ENCODE peak calls at places on chromosomes 11 and 22, in seven cellular contexts. K, F, L, D, V, T and W are unnamed samples. For H3K36me3, the result is how much of the 10 kb centered on the place peaks cover.

GRCh38 chr22:38504731-38505594 is 1.1 kb downstream of the DDX17 start:
- DNase-seq in K (peak), F (peak), L (peak), D (peak), V (peak), T (peak), W (peak)

GRCh38 chr11:62508336-62509058 is 38.1 kb downstream of the AHNAK start:
- DNase-seq in K (peak), F (peak), L (peak), D (peak), V (peak), T (peak), W (no peak)

GRCh38 chr11:76623884-76624419 is 46.6 kb downstream of the LRRC32 start:
- DNase-seq in K (peak), F (no peak), L (no peak), D (no peak), V (no peak), T (no peak), W (no peak)

GRCh38 chr11:65262381-65262680 is 569 bp downstream of the POLA2 start:
- DNase-seq in K (no peak), F (no peak), L (no peak), D (no peak), V (no peak), T (no peak), W (no peak)

GRCh38 chr11:125935629-125936199 is 10.1 kb upstream of the VSIG10L2 start:
- DNase-seq in K (no peak), F (no peak), L (no peak), D (no peak), V (no peak), T (no peak), W (no peak)

GRCh38 chr11:64130618-64131017 is 35.3 kb downstream of the MACROD1 start:
- DNase-seq in K (no peak), F (no peak), L (no peak), D (no peak), V (no peak), T (no peak), W (no peak)

GRCh38 chr11:83574516-83574915 is 288.3 kb upstream of the CCDC90B start:
- DNase-seq in K (no peak), F (no peak), L (no peak), D (no peak), V (peak), T (no peak), W (no peak)

GRCh38 chr11:130442728-130443127 is 5.7 kb upstream of the ADAMTS15 start:
- DNase-seq in K (no peak), F (no peak), L (no peak), D (no peak), V (no peak), T (peak), W (no peak)

GRCh38 chr22:24089951-24090350 is 78.8 kb downstream of the CABIN1 start:
- DNase-seq in K (no peak), F (no peak), L (no peak), D (no peak), V (no peak), T (no peak), W (no peak)

GRCh38 chr11:64602466-64603070 is 11.5 kb downstream of the SLC22A12 start:
- DNase-seq in K (no peak), F (no peak), L (no peak), D (no peak), V (no peak), T (peak), W (no peak)

GRCh38 chr11:95254139-95254704 is 23.2 kb upstream of the SESN3 start:
- DNase-seq in K (peak), F (peak), L (peak), D (peak), V (peak), T (peak), W (peak)

GRCh38 chr22:27377901-27378300 is 423.7 kb downstream of the MN1 start:
- DNase-seq in K (no peak), F (no peak), L (no peak), D (no peak), V (peak), T (no peak), W (no peak)

DNA sequence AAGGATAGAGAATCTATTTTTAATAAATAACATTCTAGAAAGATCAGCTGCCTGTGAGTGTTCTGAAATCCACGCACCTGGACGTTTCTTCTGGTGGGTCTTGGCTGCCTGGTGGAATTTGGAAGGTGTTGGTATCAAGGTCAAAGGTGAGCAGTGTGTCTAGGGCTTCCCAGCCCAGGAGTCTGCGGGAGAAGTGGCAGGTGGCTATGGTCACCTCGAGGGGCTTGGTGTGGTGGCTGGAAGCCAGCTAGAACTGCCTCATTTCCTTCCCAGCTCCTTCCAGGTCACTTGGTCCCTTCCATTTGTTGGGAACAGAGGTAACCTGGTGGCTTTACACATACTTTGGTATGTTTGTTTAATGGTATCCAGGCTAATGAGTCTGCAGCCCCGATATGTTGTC is 41.4 kb downstream of the NAT10 start:
- DNase-seq in K (no peak), F (no peak), L (no peak), D (no peak), V (no peak), T (no peak), W (no peak)
- H3K36me3 ChIP-seq in K (half or more), F (under half), L (half or more), D (half or more), V (half or more), T (half or more), W (half or more)

GRCh38 chr11:2306971-2307732 is 5.3 kb downstream of the TSPAN32 start:
- DNase-seq in K (peak), F (no peak), L (no peak), D (peak), V (peak), T (peak), W (no peak)

GRCh38 chr11:2305862-2306823 is 4.3 kb downstream of the TSPAN32 start:
- DNase-seq in K (peak), F (no peak), L (peak), D (peak), V (peak), T (peak), W (peak)

GRCh38 chr11:2304156-2305139 is 2.6 kb downstream of the TSPAN32 start:
- DNase-seq in K (peak), F (no peak), L (no peak), D (peak), V (no peak), T (peak), W (peak)

GRCh38 chr11:2303627-2304155 is 1.9 kb downstream of the TSPAN32 start:
- DNase-seq in K (peak), F (no peak), L (peak), D (peak), V (no peak), T (peak), W (peak)

DNA sequence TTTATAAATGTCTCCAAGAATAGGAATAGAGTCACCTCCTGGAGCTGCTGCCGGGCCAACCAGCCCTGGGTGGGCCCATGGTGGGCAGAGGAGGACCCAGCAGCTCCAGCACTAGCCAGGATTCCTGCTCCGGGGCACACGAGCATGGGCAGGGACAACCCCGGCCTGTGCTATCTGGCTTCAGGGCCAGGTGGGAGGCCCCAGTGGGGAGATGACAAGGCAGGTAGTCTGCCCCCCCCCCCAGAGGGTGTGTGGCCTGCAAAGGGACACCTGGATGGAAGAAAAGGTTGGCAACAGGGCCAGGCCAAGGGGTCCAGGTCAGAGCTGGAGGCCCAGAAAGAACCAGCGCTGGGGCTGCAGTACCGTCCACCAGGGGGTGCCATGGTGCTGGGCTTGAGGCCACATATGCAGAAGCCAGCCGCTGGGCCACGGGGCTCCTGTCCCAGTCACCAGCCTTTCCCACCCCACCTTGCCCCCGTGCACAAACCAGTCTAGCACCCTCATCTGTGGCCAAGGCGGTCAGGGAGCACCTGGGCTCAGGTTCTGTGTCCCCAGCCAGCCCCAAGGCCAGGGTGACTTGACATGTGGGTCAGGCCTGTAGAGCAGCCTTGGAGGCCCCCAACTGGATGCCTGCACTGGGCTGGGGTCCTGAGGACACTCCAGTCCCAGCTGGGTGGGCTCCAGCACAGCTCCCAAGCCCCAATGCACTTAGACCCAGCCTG is 3.5 kb downstream of the TSPAN32 start:
- DNase-seq in K (peak), F (peak), L (peak), D (peak), V (peak), T (peak), W (peak)
- H3K4me3 ChIP-seq in K (no peak), F (no peak), L (peak), D (no peak), V (peak), T (peak), W (peak)

DNA sequence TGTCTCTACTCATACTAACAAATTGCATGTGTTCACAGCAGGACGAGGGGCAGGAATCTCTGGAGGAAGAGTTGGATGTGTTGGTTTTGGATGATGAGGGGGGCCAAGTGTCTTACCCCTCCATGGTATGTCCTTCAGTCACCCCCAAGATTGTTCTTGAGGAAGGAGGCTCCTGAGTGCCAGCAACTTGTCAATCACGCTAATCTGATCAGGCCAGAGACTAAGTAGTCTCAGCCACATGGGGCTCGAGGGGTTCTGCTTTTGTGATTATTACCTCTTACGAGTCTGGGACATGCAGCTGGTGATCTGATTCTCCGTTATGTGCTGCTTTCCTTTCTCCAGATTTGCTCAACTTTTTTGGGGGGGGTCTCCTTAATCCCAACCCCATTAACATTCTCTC is 54.3 kb downstream of the CTNND1 start:
- DNase-seq in K (no peak), F (no peak), L (no peak), D (no peak), V (no peak), T (no peak), W (no peak)
- H3K36me3 ChIP-seq in K (half or more), F (half or more), L (half or more), D (half or more), V (under half), T (half or more), W (under half)

GRCh38 chr11:953513-953912 is 27.8 kb downstream of the AP2A2 start:
- DNase-seq in K (no peak), F (no peak), L (no peak), D (no peak), V (no peak), T (peak), W (no peak)

GRCh38 chr11:954392-955144 is 28.9 kb downstream of the AP2A2 start:
- DNase-seq in K (no peak), F (no peak), L (no peak), D (no peak), V (no peak), T (no peak), W (no peak)

GRCh38 chr11:955154-956049 is 29.7 kb downstream of the AP2A2 start:
- DNase-seq in K (peak), F (no peak), L (no peak), D (no peak), V (no peak), T (no peak), W (no peak)

GRCh38 chr11:951507-951906 is 25.8 kb downstream of the AP2A2 start:
- DNase-seq in K (no peak), F (no peak), L (no peak), D (no peak), V (no peak), T (peak), W (no peak)

GRCh38 chr11:952406-953385 is 27.0 kb downstream of the AP2A2 start:
- DNase-seq in K (peak), F (no peak), L (no peak), D (no peak), V (peak), T (peak), W (no peak)
- H3K4me3 ChIP-seq in K (no peak), F (no peak), L (no peak), D (no peak), V (no peak), T (no peak), W (no peak)

DNA sequence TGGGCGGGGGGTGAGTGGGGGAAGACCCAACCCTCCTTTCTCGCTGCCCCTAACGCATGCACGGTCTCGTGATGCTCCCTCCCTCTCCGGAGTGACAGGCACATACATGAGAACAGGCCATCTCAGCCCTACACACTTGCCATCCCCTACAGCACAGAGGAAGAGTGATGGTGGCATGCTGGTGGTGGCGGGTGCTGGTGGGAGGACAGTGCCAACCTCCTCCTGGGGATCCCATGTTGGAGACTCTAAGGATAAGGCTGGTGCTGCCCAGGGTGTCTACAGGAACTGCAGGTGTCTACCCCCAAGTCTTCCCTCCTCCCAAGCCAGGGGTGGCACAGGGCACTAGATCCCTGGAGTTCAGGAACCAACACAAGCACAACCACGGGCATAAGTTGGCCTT is 6.7 kb upstream of the NLRX1 start:
- DNase-seq in K (no peak), F (no peak), L (no peak), D (no peak), V (no peak), T (no peak), W (no peak)
- H3K36me3 ChIP-seq in K (under half), F (under half), L (under half), D (under half), V (under half), T (under half), W (under half)

DNA sequence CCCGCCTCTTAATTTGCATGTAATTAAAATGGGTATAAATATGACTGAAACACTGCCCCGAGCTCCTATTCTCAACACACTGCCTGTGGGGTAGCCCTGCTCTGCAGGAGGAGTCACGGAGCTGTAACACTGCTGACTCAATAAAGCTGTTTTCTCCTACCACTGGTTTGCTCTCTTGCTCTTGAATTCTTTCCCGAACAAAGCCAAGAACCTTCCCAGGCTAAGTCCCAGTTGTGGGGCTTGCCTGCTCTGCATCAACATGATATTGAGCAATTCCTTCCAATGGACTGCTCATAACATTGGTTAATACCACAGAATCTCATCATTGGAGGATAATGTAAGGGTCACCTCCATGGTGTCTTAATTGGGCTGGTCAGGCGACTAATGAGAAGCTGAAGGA is 114.4 kb downstream of the FBXO7 start:
- DNase-seq in K (no peak), F (no peak), L (no peak), D (no peak), V (peak), T (no peak), W (no peak)
- H3K4me3 ChIP-seq in K (no peak), F (no peak), L (no peak), D (no peak), V (peak), T (no peak), W (no peak)

GRCh38 chr11:66710384-66710930 is 18.6 kb downstream of the SPTBN2 start:
- DNase-seq in K (no peak), F (no peak), L (no peak), D (no peak), V (no peak), T (peak), W (no peak)
- H3K36me3 ChIP-seq in K (under half), F (under half), L (under half), D (under half), V (half or more), T (under half), W (under half)

GRCh38 chr22:44894321-44894720 is 115.5 kb downstream of the PHF21B start:
- DNase-seq in K (peak), F (no peak), L (no peak), D (peak), V (no peak), T (no peak), W (no peak)
- H3K4me3 ChIP-seq in K (no peak), F (no peak), L (no peak), D (no peak), V (no peak), T (no peak), W (no peak)

DNA sequence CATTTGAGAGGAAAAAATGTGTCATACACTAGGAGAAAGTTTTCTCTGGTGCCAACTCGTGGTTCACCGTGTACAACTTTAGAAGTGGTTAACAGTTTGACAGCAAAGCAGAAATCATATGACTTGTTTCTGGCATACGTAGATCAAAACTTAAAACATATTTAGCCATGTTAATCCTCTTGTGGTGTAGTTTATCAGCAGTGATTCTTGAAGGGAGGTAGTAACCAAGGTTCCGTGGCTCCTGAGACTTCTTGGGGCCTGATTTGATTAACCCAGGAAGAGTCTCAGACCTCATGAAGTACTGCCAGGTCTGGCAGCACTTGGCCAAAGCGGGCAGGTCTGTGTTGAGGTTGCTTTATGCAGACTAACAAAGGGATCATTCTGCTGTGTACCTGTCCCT is 40.5 kb downstream of the SREBF2 start:
- DNase-seq in K (no peak), F (no peak), L (no peak), D (no peak), V (no peak), T (no peak), W (peak)
- H3K36me3 ChIP-seq in K (half or more), F (half or more), L (half or more), D (under half), V (half or more), T (half or more), W (under half)

GRCh38 chr11:110299006-110299785 is 2.8 kb upstream of the RDX start:
- DNase-seq in K (no peak), F (no peak), L (no peak), D (no peak), V (no peak), T (no peak), W (no peak)
- H3K4me3 ChIP-seq in K (no peak), F (no peak), L (no peak), D (no peak), V (no peak), T (no peak), W (no peak)